ENCODE peak calls at places on chromosomes 3 and 15, in seven cellular contexts. Q is psoas muscle, J is fibroblast of lung, T is stomach, K is RWPE2, D is foreskin fibroblast, Y is A673. A is an unnamed sample.

GRCh38 chr3:42751609-42752008 is 21.4 kb downstream of the CCDC13 start:
- DNase-seq in Y (no peak), D (peak), Q (no peak), K (peak), J (no peak), T (peak), A (no peak)

GRCh38 chr3:149080011-149080698 is 6.2 kb downstream of the HLTF start:
- DNase-seq in Q (no peak), D (peak), K (no peak), J (no peak), Y (peak), T (no peak), A (no peak)

GRCh38 chr3:171315919-171316318 is 144.3 kb downstream of the TNIK start:
- DNase-seq in Y (no peak), D (no peak), K (no peak), Q (no peak), J (no peak), T (no peak), A (no peak)

GRCh38 chr15:43352693-43353382 is 18.0 kb downstream of the ZSCAN29 start:
- DNase-seq in T (no peak), D (no peak), Q (no peak), K (no peak), Y (no peak), J (no peak), A (no peak)

GRCh38 chr15:92619380-92620101 is 36.0 kb downstream of the FAM174B start:
- DNase-seq in J (peak), D (no peak), K (peak), T (no peak), Y (no peak), Q (no peak), A (peak)

GRCh38 chr3:156750191-156750873 is 75.8 kb upstream of the LEKR1 start:
- DNase-seq in K (no peak), Y (peak), J (peak), Q (no peak), T (no peak), D (peak), A (no peak)

GRCh38 chr3:126850370-126851085 is 132.4 kb upstream of the PLXNA1 start:
- DNase-seq in T (no peak), D (peak), K (no peak), Q (no peak), J (peak), Y (no peak), A (no peak)

GRCh38 chr15:88302373-88302772 is 45.8 kb upstream of the NTRK3 start:
- DNase-seq in T (no peak), Y (no peak), Q (no peak), K (no peak), D (no peak), J (no peak), A (no peak)

GRCh38 chr15:57599299-57599810 is 7.7 kb downstream of the MYZAP start:
- DNase-seq in Y (no peak), K (no peak), J (no peak), Q (no peak), D (no peak), T (no peak), A (no peak)

GRCh38 chr3:103499967-103500366 is 1065.2 kb downstream of the ZPLD1 start:
- DNase-seq in T (no peak), Y (no peak), Q (no peak), K (no peak), D (no peak), J (no peak), A (no peak)

GRCh38 chr3:9942164-9942563 is 8.5 kb downstream of the CRELD1 start:
- DNase-seq in J (no peak), D (peak), K (peak), T (no peak), Y (no peak), Q (no peak), A (peak)

GRCh38 chr15:72189250-72189902 is 8.2 kb downstream of the GRAMD2A start:
- DNase-seq in D (no peak), K (no peak), Q (no peak), T (no peak), J (no peak), Y (no peak), A (no peak)

GRCh38 chr15:91385301-91385700 is 285.2 kb downstream of the SV2B start:
- DNase-seq in Y (peak), Q (no peak), D (no peak), T (no peak), K (no peak), J (no peak), A (no peak)

GRCh38 chr15:57509121-57509520 is 82.6 kb upstream of the MYZAP start:
- DNase-seq in T (no peak), K (no peak), J (no peak), Y (no peak), D (peak), Q (no peak), A (no peak)

GRCh38 chr3:144772372-144772771 is 800.7 kb downstream of the DIPK2A start:
- DNase-seq in D (no peak), T (no peak), K (no peak), Y (no peak), Q (no peak), J (no peak), A (no peak)

GRCh38 chr3:69094467-69095205 is 9.9 kb downstream of the ARL6IP5 start:
- DNase-seq in Q (no peak), Y (no peak), D (peak), J (peak), K (no peak), T (no peak), A (no peak)

GRCh38 chr3:46905661-46906451 is 28.3 kb downstream of the PTH1R start:
- DNase-seq in T (no peak), Q (peak), Y (no peak), K (peak), J (no peak), D (no peak), A (peak)

GRCh38 chr15:90822204-90822955 is 46.0 kb upstream of the FURIN start:
- DNase-seq in J (no peak), K (no peak), T (no peak), Y (no peak), Q (no peak), D (no peak), A (no peak)

GRCh38 chr15:90680371-90680935 is 36.7 kb upstream of the BLM start:
- DNase-seq in Q (peak), J (peak), K (no peak), Y (no peak), D (peak), T (no peak), A (no peak)

GRCh38 chr15:34855893-34856292 is 60.5 kb upstream of the ACTC1 start:
- DNase-seq in Y (no peak), J (no peak), Q (no peak), T (no peak), D (peak), K (no peak), A (no peak)

GRCh38 chr3:132519914-132520313 is 77.2 kb upstream of the ACKR4 start:
- DNase-seq in Q (no peak), J (no peak), Y (no peak), K (no peak), D (no peak), T (no peak), A (no peak)

GRCh38 chr15:24764375-24765171 is 89.0 kb downstream of the NPAP1 start:
- DNase-seq in Q (no peak), J (no peak), K (no peak), T (no peak), Y (no peak), D (no peak), A (no peak)

GRCh38 chr15:68424754-68425390 is 7.1 kb downstream of the ITGA11 start:
- DNase-seq in T (no peak), Y (no peak), K (peak), D (no peak), Q (no peak), J (no peak), A (peak)

GRCh38 chr3:190996376-190996775 is 133.9 kb upstream of the GMNC start:
- DNase-seq in T (no peak), Y (no peak), D (peak), J (no peak), Q (no peak), K (no peak), A (no peak)

GRCh38 chr15:81336568-81336967 is 12.6 kb upstream of the STARD5 start:
- DNase-seq in K (no peak), D (peak), J (peak), Y (peak), T (no peak), Q (no peak), A (no peak)
- TF ChIP-seq CTCF in K (peak), D (peak), J (peak), Y (peak), T (no peak), Q (no peak), A (peak)

GRCh38 chr15:52528465-52529288 is at the start of gene MYO5A:
- DNase-seq in T (peak), K (peak), J (peak), Y (peak), D (peak), Q (peak), A (peak)
- TF ChIP-seq CTCF in T (no peak), K (peak), J (no peak), Y (no peak), D (no peak), Q (peak), A (peak)

GRCh38 chr3:36814776-36815175 is 50.4 kb upstream of the DCLK3 start:
- DNase-seq in Y (no peak), Q (no peak), D (no peak), T (no peak), K (no peak), J (no peak), A (no peak)
- TF ChIP-seq CTCF in Y (peak), Q (no peak), D (no peak), T (no peak), K (no peak), J (no peak), A (peak)

GRCh38 chr3:11247362-11247761 is 24.8 kb upstream of the ATG7 start:
- DNase-seq in Y (no peak), T (no peak), Q (no peak), J (no peak), D (no peak), K (no peak), A (no peak)
- TF ChIP-seq CTCF in Y (no peak), T (no peak), Q (no peak), J (no peak), D (no peak), K (no peak), A (no peak)

GRCh38 chr15:65666257-65666656 is 44.5 kb downstream of the SLC24A1 start:
- DNase-seq in K (no peak), Y (no peak), J (peak), Q (no peak), T (no peak), D (peak), A (no peak)

GRCh38 chr15:65663521-65663920 is 41.8 kb downstream of the SLC24A1 start:
- DNase-seq in K (no peak), Q (no peak), T (no peak), Y (no peak), D (no peak), J (no peak), A (no peak)

GRCh38 chr15:65659502-65660052 is 37.8 kb downstream of the SLC24A1 start:
- DNase-seq in K (no peak), Y (no peak), J (no peak), D (peak), T (no peak), Q (no peak), A (no peak)

GRCh38 chr15:65655457-65655856 is 33.7 kb downstream of the SLC24A1 start:
- DNase-seq in J (no peak), Q (no peak), D (peak), Y (no peak), K (no peak), T (no peak), A (no peak)

DNA sequence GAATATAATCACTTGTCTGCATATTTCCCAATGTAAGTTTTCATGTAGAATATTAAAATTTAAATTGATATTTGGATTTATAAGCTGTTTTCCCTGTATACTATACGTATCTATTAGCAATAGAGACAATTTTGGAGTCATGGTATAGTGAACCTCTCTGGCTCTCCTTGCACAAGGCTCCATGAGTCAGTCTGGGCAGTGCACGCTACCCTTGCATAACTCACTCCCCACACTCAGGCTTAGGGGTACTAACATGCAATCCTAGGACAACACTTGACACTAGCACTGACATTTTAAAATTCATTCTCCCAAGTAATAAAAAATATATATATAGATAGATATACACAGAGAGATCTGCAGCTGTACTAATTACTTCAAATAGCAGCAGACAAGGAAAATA is 39.2 kb downstream of the SLC24A1 start:
- DNase-seq in T (no peak), D (peak), Y (no peak), K (no peak), Q (no peak), J (peak), A (no peak)
- TF ChIP-seq CTCF in T (no peak), D (no peak), Y (no peak), K (no peak), Q (no peak), J (no peak), A (no peak)

DNA sequence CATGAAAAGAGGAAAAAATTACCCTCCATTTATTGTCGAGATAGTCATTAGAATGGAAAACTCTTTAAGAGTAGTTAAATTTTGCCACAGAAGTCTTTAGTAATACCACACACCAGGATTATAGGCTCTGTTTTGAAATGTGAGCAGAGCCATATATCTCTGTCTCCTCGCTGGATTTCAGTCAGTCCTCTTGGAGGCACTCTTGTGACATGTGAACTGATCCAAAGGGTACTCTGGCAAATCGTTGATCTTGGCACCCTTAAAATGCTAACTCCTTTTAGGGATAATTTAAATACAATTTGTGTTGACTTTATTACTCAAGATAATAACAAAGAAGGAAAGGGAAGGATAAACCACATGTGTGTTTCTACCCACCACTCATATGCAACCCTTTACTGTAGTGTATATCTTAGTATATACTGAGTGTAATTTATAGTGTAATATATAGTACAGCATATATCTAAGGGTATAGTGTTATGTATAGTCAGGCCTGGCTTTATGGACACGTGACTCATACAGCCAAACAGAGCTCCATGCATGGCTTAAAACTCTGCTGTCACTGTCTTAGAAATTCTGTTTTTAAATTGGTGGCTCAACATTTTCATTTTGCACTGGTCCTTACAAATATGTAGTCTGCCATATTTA is 12.3 kb upstream of the KPNA4 start:
- DNase-seq in Y (peak), D (peak), T (no peak), J (peak), Q (no peak), K (no peak), A (no peak)
- TF ChIP-seq CTCF in Y (peak), D (no peak), T (no peak), J (no peak), Q (no peak), K (peak), A (peak)

GRCh38 chr3:81416812-81417211 is 344.6 kb downstream of the GBE1 start:
- DNase-seq in D (no peak), Y (no peak), T (no peak), Q (no peak), K (no peak), J (no peak), A (no peak)

DNA sequence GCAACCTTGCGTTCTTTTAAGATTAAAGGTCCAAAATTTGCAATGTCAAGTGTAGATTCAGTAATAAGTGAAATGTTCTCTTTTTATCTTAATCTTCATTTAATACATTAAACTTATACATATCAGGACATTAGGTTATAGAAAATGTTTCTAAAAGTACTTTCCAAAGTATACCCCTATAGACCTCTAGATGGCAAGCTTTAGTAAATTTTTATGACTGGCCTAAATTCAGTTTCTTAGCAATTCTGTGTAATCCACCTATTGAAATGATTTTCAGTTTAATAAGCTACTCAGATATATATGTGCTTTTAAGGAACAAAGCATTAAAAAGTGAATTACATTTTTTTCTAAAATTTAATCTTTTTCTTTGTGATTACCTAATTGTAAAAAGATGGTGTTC is 342.2 kb downstream of the GBE1 start:
- DNase-seq in Q (no peak), D (peak), T (no peak), K (no peak), J (peak), Y (peak), A (no peak)
- TF ChIP-seq CTCF in Q (peak), D (peak), T (no peak), K (peak), J (peak), Y (peak), A (peak)

GRCh38 chr3:133573054-133573628 is 345 bp upstream of the CDV3 start:
- DNase-seq in Q (peak), J (peak), D (peak), Y (peak), T (peak), K (peak), A (peak)
- TF ChIP-seq CTCF in Q (no peak), J (peak), D (no peak), Y (no peak), T (no peak), K (no peak), A (peak)